ENCODE peak calls at places on chromosome 6, in nine cellular contexts. F, B, J, N, Q, A, I, R and E are unnamed samples.

GRCh38 chr6:143286280-143286795 is 164.2 kb downstream of the ADAT2 start:
- DNase-seq in F (no peak), B (no peak), J (no peak), N (no peak), Q (no peak), A (peak), I (no peak), R (no peak), E (peak)

GRCh38 chr6:99609839-99610489 is 3.3 kb downstream of the PRDM13 start:
- DNase-seq in F (no peak), B (no peak), J (no peak), N (no peak), Q (no peak), A (no peak), I (no peak), R (no peak), E (no peak)

GRCh38 chr6:138007014-138007472 is 100.2 kb downstream of the PERP start:
- DNase-seq in F (peak), B (peak), J (peak), N (peak), Q (peak), A (peak), I (peak), R (peak), E (peak)

GRCh38 chr6:72382602-72383529 is 239.0 kb upstream of the KCNQ5 start:
- DNase-seq in F (no peak), B (peak), J (no peak), N (no peak), Q (peak), A (no peak), I (no peak), R (no peak), E (no peak)

GRCh38 chr6:7414811-7415210 is 25.2 kb downstream of the RIOK1 start:
- DNase-seq in F (no peak), B (no peak), J (peak), N (peak), Q (no peak), A (peak), I (no peak), R (no peak), E (peak)

GRCh38 chr6:156794546-156794945 is 17.4 kb downstream of the ARID1B start:
- DNase-seq in F (no peak), B (no peak), J (no peak), N (no peak), Q (no peak), A (no peak), I (no peak), R (no peak), E (no peak)

GRCh38 chr6:106102967-106103727 is 17.0 kb downstream of the PRDM1 start:
- DNase-seq in F (no peak), B (no peak), J (no peak), N (no peak), Q (peak), A (no peak), I (no peak), R (no peak), E (no peak)

GRCh38 chr6:96899019-96899418 is 1.3 kb upstream of the NDUFAF4 start:
- DNase-seq in F (peak), B (peak), J (peak), N (peak), Q (peak), A (peak), I (peak), R (peak), E (peak)

GRCh38 chr6:39934060-39934757 is at the start of gene MOCS1:
- DNase-seq in F (peak), B (no peak), J (peak), N (peak), Q (peak), A (peak), I (peak), R (peak), E (peak)

GRCh38 chr6:157278171-157278570 is 45.1 kb downstream of the TMEM242 start:
- DNase-seq in F (no peak), B (no peak), J (no peak), N (no peak), Q (no peak), A (no peak), I (no peak), R (no peak), E (no peak)

GRCh38 chr6:4591218-4591617 is 185.0 kb upstream of the CDYL start:
- DNase-seq in F (no peak), B (no peak), J (no peak), N (no peak), Q (no peak), A (no peak), I (no peak), R (no peak), E (no peak)

GRCh38 chr6:142839686-142840040 is 105.3 kb downstream of the HIVEP2 start:
- DNase-seq in F (no peak), B (no peak), J (no peak), N (no peak), Q (no peak), A (no peak), I (no peak), R (no peak), E (no peak)

GRCh38 chr6:54988576-54988975 is 142.0 kb downstream of the FAM83B start:
- DNase-seq in F (no peak), B (no peak), J (peak), N (no peak), Q (no peak), A (no peak), I (no peak), R (no peak), E (no peak)

GRCh38 chr6:127907960-127908640 is 7.2 kb upstream of the THEMIS start:
- DNase-seq in F (no peak), B (no peak), J (no peak), N (no peak), Q (no peak), A (no peak), I (no peak), R (no peak), E (no peak)

GRCh38 chr6:146884728-146885127 is 286.0 kb downstream of the ADGB start:
- DNase-seq in F (no peak), B (no peak), J (no peak), N (no peak), Q (no peak), A (no peak), I (no peak), R (no peak), E (peak)

GRCh38 chr6:106334646-106335448 is 9.3 kb upstream of the ATG5 start:
- DNase-seq in F (peak), B (peak), J (peak), N (peak), Q (peak), A (peak), I (peak), R (peak), E (peak)

GRCh38 chr6:156729248-156729647 is 47.9 kb upstream of the ARID1B start:
- DNase-seq in F (no peak), B (no peak), J (peak), N (no peak), Q (peak), A (peak), I (peak), R (no peak), E (no peak)

GRCh38 chr6:66772785-66773184 is 1065.8 kb upstream of the EYS start:
- DNase-seq in F (no peak), B (no peak), J (no peak), N (no peak), Q (no peak), A (no peak), I (no peak), R (no peak), E (peak)

GRCh38 chr6:51928320-51928719 is 159.1 kb downstream of the PKHD1 start:
- DNase-seq in F (no peak), B (no peak), J (no peak), N (no peak), Q (no peak), A (no peak), I (no peak), R (no peak), E (no peak)

GRCh38 chr6:71602385-71602949 is 283.9 kb upstream of the RIMS1 start:
- DNase-seq in F (no peak), B (no peak), J (peak), N (no peak), Q (no peak), A (peak), I (no peak), R (no peak), E (no peak)

GRCh38 chr6:67748521-67748920 is 886.6 kb upstream of the ADGRB3 start:
- DNase-seq in F (no peak), B (no peak), J (no peak), N (no peak), Q (no peak), A (no peak), I (no peak), R (no peak), E (no peak)

GRCh38 chr6:128388380-128388779 is 132.0 kb downstream of the PTPRK start:
- DNase-seq in F (no peak), B (no peak), J (no peak), N (no peak), Q (no peak), A (no peak), I (no peak), R (no peak), E (no peak)

GRCh38 chr6:144362042-144363018 is 77.2 kb downstream of the UTRN start:
- DNase-seq in F (no peak), B (no peak), J (no peak), N (no peak), Q (no peak), A (peak), I (no peak), R (no peak), E (no peak)

GRCh38 chr6:18277181-18278006 is 13.1 kb upstream of the DEK start:
- DNase-seq in F (peak), B (no peak), J (no peak), N (peak), Q (no peak), A (peak), I (no peak), R (peak), E (no peak)
- TF ChIP-seq EZH2phosphoT487 in F (peak), B (no peak), J (no peak), N (no peak), Q (no peak), A (peak), I (no peak), R (no peak), E (no peak)

GRCh38 chr6:10415593-10416480 is 963 bp upstream of the TFAP2A start:
- DNase-seq in F (no peak), B (no peak), J (peak), N (no peak), Q (no peak), A (no peak), I (no peak), R (no peak), E (no peak)
- H2AFZ ChIP-seq in F (no peak), B (no peak), J (peak), N (peak), Q (no peak), A (peak), I (peak), R (no peak), E (no peak)

GRCh38 chr6:16372029-16372776 is 133.8 kb downstream of the GMPR start:
- DNase-seq in F (no peak), B (no peak), J (no peak), N (no peak), Q (no peak), A (no peak), I (no peak), R (no peak), E (no peak)

GRCh38 chr6:16370943-16371342 is 132.6 kb downstream of the GMPR start:
- DNase-seq in F (no peak), B (no peak), J (no peak), N (no peak), Q (no peak), A (no peak), I (no peak), R (no peak), E (no peak)

GRCh38 chr6:16369108-16369507 is 130.7 kb downstream of the GMPR start:
- DNase-seq in F (no peak), B (no peak), J (no peak), N (no peak), Q (no peak), A (no peak), I (no peak), R (no peak), E (no peak)

GRCh38 chr6:16369989-16370388 is 131.6 kb downstream of the GMPR start:
- DNase-seq in F (no peak), B (no peak), J (no peak), N (no peak), Q (no peak), A (no peak), I (no peak), R (peak), E (no peak)

DNA sequence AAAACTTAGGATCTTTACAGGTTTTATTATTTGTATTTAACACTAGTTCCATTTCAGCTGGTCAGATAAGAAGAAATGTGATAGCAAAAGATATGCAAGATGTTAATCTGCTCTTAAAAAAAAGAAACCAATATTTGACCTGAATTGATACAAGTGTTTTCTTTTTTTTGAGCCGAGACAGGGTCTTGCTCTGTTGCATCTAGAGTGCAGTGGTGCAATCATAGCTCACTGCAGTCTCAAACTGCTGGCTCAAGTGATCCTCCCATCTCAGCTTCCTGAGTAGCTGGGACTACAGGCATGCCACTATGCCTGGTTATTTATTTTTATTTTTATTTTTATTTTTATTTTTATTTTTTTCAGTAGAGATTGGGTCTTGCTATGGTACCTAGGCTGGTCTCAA is 133.0 kb downstream of the GMPR start:
- DNase-seq in F (no peak), B (no peak), J (no peak), N (no peak), Q (no peak), A (no peak), I (no peak), R (no peak), E (no peak)
- H3K4me3 ChIP-seq in F (no peak), B (no peak), J (no peak), N (no peak), Q (no peak), A (no peak), I (no peak), R (no peak), E (no peak)

GRCh38 chr6:113847435-113847834 is 9.7 kb upstream of the MARCKS start:
- DNase-seq in F (no peak), B (no peak), J (no peak), N (no peak), Q (no peak), A (peak), I (no peak), R (no peak), E (no peak)
- TF ChIP-seq EZH2phosphoT487 in F (no peak), B (no peak), J (no peak), N (no peak), Q (no peak), A (no peak), I (no peak), R (no peak), E (no peak)